ENCODE peak calls at places on chromosomes 7 and 10, in ten cellular contexts. D is neural crest cell; X is HepG2; L is H9; N is CD4-positive, alpha-beta T cell; W is transverse colon; J is GM20000; K is BJ; S is HFFc6; E is dorsolateral prefrontal cortex. F is an unnamed sample.

GRCh38 chr10:3770611-3771110 is 14.3 kb downstream of the KLF6 start:
- DNase-seq in L (no peak), E (no peak), W (no peak), J (no peak), D (no peak), S (no peak), N (no peak), K (no peak), X (no peak), F (no peak)

GRCh38 chr7:28811003-28811402 is 147.1 kb downstream of the TRIL start:
- DNase-seq in W (no peak), L (no peak), S (no peak), D (no peak), N (no peak), E (no peak), X (no peak), J (no peak), K (no peak), F (no peak)

GRCh38 chr7:130333832-130334231 is 10.8 kb upstream of the CPA5 start:
- DNase-seq in K (no peak), S (no peak), D (no peak), L (no peak), N (no peak), W (no peak), X (no peak), J (no peak), E (no peak), F (no peak)

GRCh38 chr7:125098377-125098970 is 168.8 kb upstream of the POT1 start:
- DNase-seq in X (no peak), E (no peak), L (no peak), J (no peak), K (no peak), S (no peak), W (no peak), D (no peak), N (no peak), F (no peak)

GRCh38 chr7:11748884-11749283 is 83.1 kb downstream of the THSD7A start:
- DNase-seq in E (no peak), X (no peak), S (no peak), L (no peak), N (no peak), J (no peak), W (no peak), D (no peak), K (no peak), F (no peak)

GRCh38 chr10:48523212-48523819 is 81.6 kb downstream of the ARHGAP22 start:
- DNase-seq in E (no peak), J (no peak), K (peak), L (peak), N (no peak), S (peak), X (no peak), W (peak), D (peak), F (peak)

GRCh38 chr10:98446121-98446655 is 547 bp downstream of the HPS1 start:
- DNase-seq in S (peak), W (peak), D (peak), K (no peak), X (no peak), L (peak), J (no peak), E (no peak), N (peak), F (no peak)

GRCh38 chr7:34544621-34545020 is 113.4 kb upstream of the NPSR1 start:
- DNase-seq in D (no peak), K (no peak), L (no peak), E (no peak), W (no peak), N (no peak), S (no peak), X (no peak), J (no peak), F (no peak)

GRCh38 chr10:96560970-96561887 is 25.6 kb downstream of the TM9SF3 start:
- DNase-seq in L (no peak), D (no peak), K (no peak), E (no peak), S (no peak), X (no peak), W (no peak), J (no peak), N (no peak), F (no peak)

GRCh38 chr7:151387161-151388006 is 22.5 kb downstream of the WDR86 start:
- DNase-seq in K (no peak), E (no peak), D (no peak), L (no peak), N (no peak), J (no peak), S (no peak), X (no peak), W (no peak), F (no peak)

GRCh38 chr7:111051832-111052231 is 39.1 kb upstream of the LRRN3 start:
- DNase-seq in N (no peak), L (no peak), E (no peak), X (no peak), J (no peak), S (no peak), D (no peak), W (no peak), K (no peak), F (no peak)

GRCh38 chr7:150981644-150982043 is 3.5 kb upstream of the KCNH2 start:
- DNase-seq in N (no peak), L (no peak), K (no peak), D (no peak), W (no peak), E (no peak), S (no peak), X (no peak), J (no peak), F (no peak)

GRCh38 chr10:60816624-60817023 is 38.3 kb downstream of the CDK1 start:
- DNase-seq in S (peak), J (peak), W (peak), L (no peak), X (peak), N (peak), D (peak), E (no peak), K (peak), F (no peak)

GRCh38 chr7:96870934-96871333 is 134.4 kb upstream of the DLX6 start:
- DNase-seq in N (no peak), K (no peak), D (no peak), J (no peak), L (no peak), W (no peak), X (no peak), E (no peak), S (no peak), F (no peak)

GRCh38 chr10:11875499-11876281 is 52.5 kb downstream of the PROSER2 start:
- DNase-seq in N (no peak), S (peak), X (peak), D (no peak), J (no peak), W (peak), K (peak), L (no peak), E (no peak), F (no peak)

DNA sequence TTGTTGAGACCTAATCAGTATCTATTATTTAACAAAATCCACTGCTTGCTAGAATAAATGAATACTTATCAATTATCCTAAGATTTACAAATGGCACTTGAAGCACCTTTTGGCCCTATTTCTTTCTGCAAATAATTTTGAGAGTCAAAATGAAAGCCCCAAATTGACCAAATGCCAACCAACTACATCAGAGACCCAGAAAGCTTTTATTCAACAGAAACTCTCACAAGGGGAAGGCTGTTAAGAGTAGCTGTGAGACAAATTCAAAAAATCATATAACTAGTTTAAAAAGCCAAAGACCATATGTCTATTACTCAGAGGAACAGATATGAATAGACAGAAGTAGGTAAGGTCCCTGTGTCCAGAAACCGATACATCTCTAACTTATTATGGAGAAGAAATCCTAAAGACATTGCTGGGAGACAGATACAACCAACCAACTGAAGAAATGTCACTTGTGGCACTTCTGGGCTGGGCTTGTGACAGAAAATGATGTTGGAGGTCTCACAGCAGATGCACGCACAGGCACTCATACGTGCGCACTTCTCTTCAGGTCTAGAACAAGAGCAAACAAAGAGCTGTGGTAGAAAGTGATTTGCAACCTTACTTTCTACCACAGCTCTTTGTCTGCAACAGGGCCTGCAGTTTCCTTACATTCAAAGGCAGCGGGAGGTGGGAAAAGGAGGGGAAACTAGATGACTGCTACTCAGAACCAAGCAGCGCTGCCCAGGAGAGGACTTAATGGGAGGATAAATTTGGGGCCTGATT is 58.6 kb upstream of the KCNIP2 start:
- DNase-seq in J (peak), N (no peak), L (peak), E (no peak), W (no peak), K (no peak), D (no peak), X (no peak), S (no peak), F (no peak)
- TF ChIP-seq CTCF in J (no peak), N (no peak), L (no peak), E (no peak), W (no peak), K (no peak), D (no peak), X (no peak), S (no peak), F (no peak)

GRCh38 chr7:92766461-92767003 is 69.8 kb downstream of the CDK6 start:
- DNase-seq in N (no peak), D (no peak), S (peak), L (no peak), W (no peak), J (no peak), K (no peak), E (no peak), X (peak), F (no peak)

GRCh38 chr7:92761391-92762098 is 74.8 kb downstream of the CDK6 start:
- DNase-seq in K (no peak), D (no peak), E (no peak), X (no peak), N (no peak), W (no peak), J (no peak), S (no peak), L (no peak), F (no peak)

GRCh38 chr7:92762853-92763252 is 73.5 kb downstream of the CDK6 start:
- DNase-seq in J (no peak), E (no peak), W (no peak), L (no peak), N (no peak), X (no peak), S (no peak), D (no peak), K (no peak), F (no peak)

GRCh38 chr7:92765725-92766124 is 70.6 kb downstream of the CDK6 start:
- DNase-seq in W (no peak), N (no peak), J (no peak), L (no peak), D (no peak), E (no peak), S (peak), X (no peak), K (peak), F (no peak)

DNA sequence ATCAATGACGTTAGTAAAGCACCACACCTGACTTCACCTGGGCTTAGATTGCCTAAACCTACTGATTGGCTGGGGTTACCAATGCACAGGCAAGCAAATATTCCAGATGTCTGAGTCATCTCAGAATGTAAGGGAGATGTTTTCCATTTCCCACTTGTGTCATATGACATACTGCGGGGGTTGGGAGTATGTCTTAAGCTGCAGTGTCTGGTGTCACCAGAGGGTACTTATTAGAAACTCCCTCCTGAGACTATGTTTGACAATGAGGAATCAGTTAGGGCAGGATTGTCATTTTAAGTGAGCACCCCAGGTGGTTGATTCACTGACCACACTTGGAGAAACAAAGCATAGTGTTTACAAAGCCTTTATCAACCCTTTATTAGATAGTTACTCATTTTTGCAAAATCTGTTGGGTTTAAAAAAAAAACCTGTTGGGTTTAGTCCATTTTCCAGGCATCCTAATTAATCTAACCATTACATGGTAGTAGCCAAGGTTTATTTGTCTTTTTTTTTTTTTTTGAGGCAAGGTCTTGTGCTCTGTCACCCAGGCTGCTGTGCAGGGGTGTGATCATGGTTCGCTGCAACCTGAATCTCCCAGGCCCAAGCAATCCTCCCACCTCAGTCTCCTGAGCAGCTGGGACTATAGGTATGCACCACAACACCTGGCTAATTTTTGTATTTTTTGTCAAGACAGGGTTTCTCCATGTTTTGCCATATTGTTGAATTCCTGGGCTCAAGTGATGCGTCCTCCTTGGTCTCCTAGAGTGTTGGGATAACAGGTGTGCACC is 72.5 kb downstream of the CDK6 start:
- DNase-seq in K (no peak), X (peak), J (no peak), E (no peak), L (peak), D (no peak), N (no peak), S (peak), W (no peak), F (no peak)
- TF ChIP-seq CTCF in K (no peak), X (no peak), J (no peak), E (no peak), L (no peak), D (no peak), N (no peak), S (peak), W (no peak), F (peak)

GRCh38 chr10:104297697-104298660 is 29.0 kb downstream of the GSTO2 start:
- DNase-seq in S (peak), W (no peak), J (no peak), D (peak), L (peak), E (no peak), X (no peak), K (peak), N (peak), F (no peak)
- TF ChIP-seq CTCF in S (peak), W (no peak), J (peak), D (peak), L (peak), E (no peak), X (peak), K (peak), N (no peak), F (peak)

GRCh38 chr10:109451879-109452278 is 471.4 kb downstream of the XPNPEP1 start:
- DNase-seq in D (no peak), L (no peak), J (no peak), W (no peak), N (no peak), K (no peak), S (no peak), X (no peak), E (no peak), F (no peak)
- TF ChIP-seq CTCF in D (no peak), L (peak), J (no peak), W (no peak), N (no peak), K (no peak), S (no peak), X (no peak), E (no peak), F (peak)

GRCh38 chr7:45151131-45151684 is 6.4 kb upstream of the RAMP3 start:
- DNase-seq in N (no peak), K (no peak), L (peak), J (no peak), W (no peak), S (no peak), D (no peak), E (no peak), X (no peak), F (no peak)

GRCh38 chr7:45155941-45156340 is 1.6 kb upstream of the RAMP3 start:
- DNase-seq in L (no peak), E (no peak), S (no peak), K (no peak), D (no peak), J (no peak), N (no peak), X (no peak), W (no peak), F (no peak)

GRCh38 chr7:45151967-45152366 is 5.6 kb upstream of the RAMP3 start:
- DNase-seq in D (no peak), X (no peak), J (no peak), E (no peak), L (peak), S (no peak), W (no peak), K (no peak), N (no peak), F (no peak)

GRCh38 chr7:45155357-45155900 is 2.2 kb upstream of the RAMP3 start:
- DNase-seq in D (no peak), K (no peak), W (no peak), L (no peak), X (no peak), N (no peak), J (no peak), E (no peak), S (no peak), F (no peak)

GRCh38 chr7:45153238-45153637 is 4.4 kb upstream of the RAMP3 start:
- DNase-seq in N (no peak), S (no peak), L (no peak), E (no peak), J (no peak), W (no peak), D (no peak), X (no peak), K (no peak), F (no peak)
- TF ChIP-seq CTCF in N (no peak), S (peak), L (no peak), E (no peak), J (no peak), W (no peak), D (no peak), X (no peak), K (no peak), F (no peak)

GRCh38 chr7:3399858-3400257 is 98.8 kb downstream of the SDK1 start:
- DNase-seq in D (peak), W (no peak), L (peak), E (no peak), S (no peak), J (no peak), X (peak), N (no peak), K (no peak), F (no peak)
- TF ChIP-seq CTCF in D (peak), W (no peak), L (peak), E (no peak), S (no peak), J (peak), X (peak), N (no peak), K (no peak), F (peak)

GRCh38 chr10:77973276-77973675 is 46.7 kb upstream of the DLG5 start:
- DNase-seq in N (no peak), W (no peak), D (no peak), J (no peak), L (no peak), K (no peak), X (no peak), E (no peak), S (no peak), F (no peak)

GRCh38 chr10:77972148-77972547 is 45.6 kb upstream of the DLG5 start:
- DNase-seq in E (no peak), L (no peak), S (no peak), J (no peak), K (no peak), D (no peak), N (no peak), W (no peak), X (no peak), F (no peak)

GRCh38 chr10:77977016-77977415 is 50.5 kb upstream of the DLG5 start:
- DNase-seq in K (no peak), L (no peak), W (no peak), D (no peak), X (no peak), S (no peak), N (no peak), J (no peak), E (no peak), F (no peak)

GRCh38 chr10:77975086-77975666 is 48.6 kb upstream of the DLG5 start:
- DNase-seq in N (no peak), K (no peak), J (no peak), D (no peak), E (no peak), L (no peak), S (no peak), W (peak), X (peak), F (no peak)

DNA sequence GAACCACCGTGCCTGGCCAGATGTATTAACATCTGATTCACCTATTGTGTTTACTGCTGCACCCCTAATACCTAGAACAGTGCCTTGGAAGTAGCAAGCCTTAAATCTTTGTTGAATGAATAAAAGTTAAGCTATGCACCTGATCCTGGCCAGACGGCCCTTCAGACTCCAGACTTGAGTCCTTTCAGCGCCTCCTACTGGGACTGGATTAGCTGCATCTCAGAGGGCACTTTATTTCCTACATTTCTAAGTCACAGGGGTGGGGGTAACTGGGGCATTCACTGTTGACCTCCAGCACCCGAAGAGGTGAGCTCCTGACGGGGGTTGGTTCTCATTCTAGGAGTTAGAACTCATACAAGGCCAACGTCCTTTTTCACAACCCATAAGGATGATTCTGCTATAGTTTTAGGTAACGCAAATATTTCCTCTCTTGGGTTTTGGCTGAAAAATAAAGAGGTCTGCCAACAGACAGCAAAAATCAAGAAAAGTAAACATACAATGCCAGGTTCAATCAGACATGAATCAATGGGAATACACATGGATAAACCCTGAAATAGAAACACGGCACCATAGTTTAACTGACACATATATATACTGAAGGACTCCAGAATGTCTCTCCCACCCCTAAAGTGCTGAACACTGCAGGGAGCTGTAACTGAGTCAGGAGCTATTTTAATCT is 48.0 kb upstream of the DLG5 start:
- DNase-seq in L (peak), S (no peak), N (no peak), E (no peak), J (no peak), K (no peak), D (peak), W (peak), X (peak), F (no peak)
- TF ChIP-seq CTCF in L (peak), S (peak), N (no peak), E (no peak), J (no peak), K (peak), D (peak), W (peak), X (peak), F (peak)

GRCh38 chr10:131137223-131137622 is 174.3 kb downstream of the TCERG1L start:
- DNase-seq in W (no peak), D (no peak), S (no peak), J (no peak), L (no peak), X (no peak), N (no peak), K (no peak), E (no peak), F (no peak)
- TF ChIP-seq CTCF in W (no peak), D (no peak), S (no peak), J (no peak), L (no peak), X (no peak), N (no peak), K (no peak), E (no peak), F (no peak)